ENCODE peak calls at places on chromosome 2, in ten cellular contexts. S is KG1; H is iPS-NIHi11; P is hepatocyte; L is NCI-H1436; T is CD4-positive, alpha-beta T cell; E is hypothalamus; Q is naive thymus-derived CD8-positive, alpha-beta T cell; D is cardiac fibroblast; Y is tibial artery. F is an unnamed sample.

GRCh38 chr2:21041943-21042707 is 1.7 kb downstream of the APOB start:
- DNase-seq in E (no peak), L (no peak), H (no peak), Q (no peak), P (peak), D (peak), S (no peak), T (no peak), Y (no peak), F (peak)

GRCh38 chr2:62032096-62032495 is 126.6 kb downstream of the COMMD1 start:
- DNase-seq in S (no peak), E (no peak), H (no peak), P (no peak), T (no peak), Y (no peak), Q (no peak), L (no peak), D (no peak), F (no peak)

GRCh38 chr2:1830936-1831616 is 86.8 kb upstream of the PXDN start:
- DNase-seq in E (no peak), Y (no peak), T (no peak), P (peak), Q (no peak), D (peak), H (no peak), L (no peak), S (no peak), F (no peak)

GRCh38 chr2:165621086-165621560 is 151.6 kb downstream of the CSRNP3 start:
- DNase-seq in P (no peak), Q (no peak), D (peak), L (no peak), H (no peak), Y (peak), T (no peak), E (no peak), S (no peak), F (peak)

GRCh38 chr2:191292869-191293268 is 47.7 kb downstream of the MYO1B start:
- DNase-seq in T (no peak), S (no peak), Y (no peak), P (no peak), E (no peak), D (no peak), L (no peak), H (no peak), Q (no peak), F (no peak)

GRCh38 chr2:216654528-216655052 is 21.4 kb downstream of the IGFBP2 start:
- DNase-seq in T (no peak), Y (no peak), D (no peak), H (no peak), S (no peak), E (no peak), L (no peak), P (no peak), Q (no peak), F (peak)

GRCh38 chr2:40095003-40095402 is 315.9 kb upstream of the THUMPD2 start:
- DNase-seq in E (no peak), S (no peak), Q (no peak), P (no peak), Y (no peak), H (no peak), D (peak), T (no peak), L (no peak), F (peak)

GRCh38 chr2:203534486-203535077 is 519 bp downstream of the RAPH1 start:
- DNase-seq in L (peak), E (no peak), Y (peak), H (no peak), T (peak), Q (peak), S (no peak), P (no peak), D (no peak), F (peak)

GRCh38 chr2:56410140-56410539 is 226.3 kb downstream of the CCDC85A start:
- DNase-seq in S (no peak), D (no peak), T (no peak), H (no peak), Q (no peak), Y (no peak), L (no peak), P (no peak), E (no peak), F (no peak)

GRCh38 chr2:46469116-46469515 is 10.2 kb upstream of the TMEM247 start:
- DNase-seq in T (no peak), Y (no peak), D (no peak), H (no peak), P (no peak), L (no peak), S (no peak), Q (no peak), E (no peak), F (no peak)

GRCh38 chr2:23918837-23919489 is 8.0 kb downstream of the ATAD2B start:
- DNase-seq in P (no peak), D (no peak), Q (no peak), T (no peak), E (no peak), S (no peak), H (no peak), L (no peak), Y (no peak), F (peak)

GRCh38 chr2:65349863-65350262 is 82.5 kb downstream of the SPRED2 start:
- DNase-seq in Y (peak), S (no peak), Q (no peak), P (peak), H (peak), T (no peak), D (peak), E (no peak), L (peak), F (peak)

GRCh38 chr2:236578980-236579745 is 9.5 kb downstream of the ACKR3 start:
- DNase-seq in T (no peak), P (peak), E (no peak), S (no peak), Q (no peak), D (no peak), L (no peak), Y (no peak), H (peak), F (no peak)

GRCh38 chr2:232310189-232310588 is 68.4 kb upstream of the ALPP start:
- DNase-seq in H (no peak), E (no peak), S (no peak), L (no peak), Q (no peak), Y (no peak), T (no peak), D (no peak), P (no peak), F (no peak)

GRCh38 chr2:37388074-37388473 is 43.6 kb downstream of the QPCT start:
- DNase-seq in H (no peak), E (no peak), S (no peak), Y (no peak), L (no peak), Q (no peak), T (no peak), D (peak), P (peak), F (peak)

GRCh38 chr2:68770271-68771111 is 35.9 kb downstream of the ARHGAP25 start:
- DNase-seq in Y (no peak), T (no peak), H (no peak), Q (no peak), D (no peak), L (no peak), P (no peak), S (no peak), E (no peak), F (no peak)

GRCh38 chr2:61238221-61238620 is 76.2 kb downstream of the C2orf74 start:
- DNase-seq in H (no peak), E (no peak), P (no peak), L (no peak), T (no peak), Q (no peak), Y (no peak), S (no peak), D (no peak), F (no peak)

GRCh38 chr2:233794128-233794658 is 16.1 kb downstream of the MROH2A start:
- DNase-seq in L (no peak), T (no peak), P (no peak), S (no peak), Y (no peak), Q (no peak), D (no peak), E (no peak), H (no peak), F (no peak)

GRCh38 chr2:112750560-112750843 is 13.9 kb downstream of the CKAP2L start:
- DNase-seq in S (no peak), T (no peak), D (no peak), H (no peak), Q (no peak), L (no peak), E (no peak), P (no peak), Y (no peak), F (no peak)

GRCh38 chr2:98773169-98773568 is 42.2 kb upstream of the MGAT4A start:
- DNase-seq in D (no peak), H (no peak), Y (no peak), L (no peak), T (no peak), P (no peak), E (no peak), S (no peak), Q (no peak), F (no peak)

GRCh38 chr2:241030883-241031282 is 32.5 kb downstream of the SNED1 start:
- DNase-seq in L (no peak), S (no peak), Y (no peak), Q (no peak), D (no peak), E (no peak), H (no peak), T (no peak), P (no peak), F (no peak)

GRCh38 chr2:202115385-202116060 is 42.5 kb downstream of the KIAA2012 start:
- DNase-seq in T (no peak), E (no peak), P (no peak), Q (no peak), D (peak), L (no peak), S (no peak), Y (no peak), H (no peak), F (peak)

GRCh38 chr2:239109041-239109915 is 261.4 kb downstream of the TWIST2 start:
- DNase-seq in S (no peak), Y (no peak), L (no peak), H (no peak), P (peak), D (no peak), T (no peak), E (no peak), Q (no peak), F (no peak)

GRCh38 chr2:200814276-200814815 is 2.6 kb downstream of the BZW1 start:
- DNase-seq in Y (no peak), L (no peak), H (no peak), T (no peak), S (no peak), E (no peak), P (no peak), D (no peak), Q (no peak), F (no peak)

GRCh38 chr2:68556384-68556783 is 87.0 kb upstream of the PROKR1 start:
- DNase-seq in T (no peak), Y (no peak), L (no peak), P (no peak), E (no peak), Q (no peak), D (no peak), H (no peak), S (no peak), F (no peak)

GRCh38 chr2:121576263-121576662 is 45.6 kb downstream of the RNU4ATAC start:
- DNase-seq in L (no peak), Q (no peak), P (no peak), E (no peak), S (no peak), T (no peak), Y (no peak), H (no peak), D (no peak), F (no peak)